ENCODE peak calls at places on chromosomes 11 and 22, in six cellular contexts. C is stimulated activated CD4-positive, alpha-beta T cell treated with anti-CD3 and anti-CD28 coated beads, Interleukin-15, amount 100 ng/mL, for 1 hour; F is GM06990; G is IMR-90; W is HTR-8/SVneo; Q is frontal cortex. V is an unnamed sample.

GRCh38 chr11:34157163-34157562 is 51.7 kb downstream of the NAT10 start:
- DNase-seq in F (no peak), W (no peak), Q (no peak), C (no peak), G (no peak), V (no peak)

GRCh38 chr11:76579047-76579751 is 91.3 kb downstream of the LRRC32 start:
- DNase-seq in Q (no peak), F (no peak), W (no peak), G (no peak), C (no peak), V (peak; percentile 80)

GRCh38 chr11:61129608-61130523 is 27.6 kb downstream of the CD5 start:
- DNase-seq in Q (peak; percentile 98), C (peak; percentile 83), G (peak; percentile 93), F (peak; percentile 84), W (peak; percentile 94), V (peak; percentile 90)

GRCh38 chr22:45125198-45125597 is 38.5 kb upstream of the NUP50 start:
- DNase-seq in C (no peak), Q (peak; percentile 21), W (no peak), F (no peak), G (peak; percentile 94), V (peak; percentile 61)

GRCh38 chr11:115720537-115721308 is 216.5 kb upstream of the CADM1 start:
- DNase-seq in C (no peak), Q (no peak), G (no peak), F (no peak), W (no peak), V (peak; percentile 14)

GRCh38 chr11:27678242-27678641 is 22.0 kb downstream of the BDNF start:
- DNase-seq in G (peak; percentile 87), F (no peak), Q (no peak), C (no peak), W (no peak), V (no peak)

GRCh38 chr22:49858827-49859226 is 5.2 kb downstream of the ZBED4 start:
- DNase-seq in F (no peak), Q (no peak), G (no peak), C (no peak), W (no peak), V (no peak)

GRCh38 chr11:87392665-87393064 is 354.9 kb downstream of the TMEM135 start:
- DNase-seq in Q (no peak), C (no peak), G (no peak), W (no peak), F (no peak), V (no peak)

GRCh38 chr11:125123947-125124633 is 12.7 kb upstream of the TMEM218 start:
- DNase-seq in W (peak; percentile 51), G (peak; percentile 32), Q (no peak), F (peak; percentile 22), C (no peak), V (peak; percentile 66)

GRCh38 chr22:31661851-31662667 is at the start of gene PISD:
- DNase-seq in C (peak; percentile 90), W (peak; percentile 86), G (peak; percentile 91), F (peak; percentile 96), Q (peak; percentile 95), V (peak; percentile 96)

GRCh38 chr11:67482275-67482735 is 521 bp upstream of the AIP start:
- DNase-seq in W (no peak), Q (no peak), C (no peak), G (no peak), F (no peak), V (no peak)

GRCh38 chr11:111541209-111542061 is 915 bp downstream of the LAYN start:
- DNase-seq in W (peak; percentile 84), F (no peak), G (peak; percentile 92), C (no peak), Q (peak; percentile 61), V (peak; percentile 36)

GRCh38 chr11:57207160-57207559 is 25.4 kb downstream of the LRRC55 start:
- DNase-seq in C (no peak), Q (no peak), W (no peak), F (no peak), G (no peak), V (no peak)

GRCh38 chr22:47354668-47355387 is 592.4 kb downstream of the TBC1D22A start:
- DNase-seq in W (no peak), C (no peak), G (no peak), Q (no peak), F (no peak), V (no peak)

GRCh38 chr11:2533642-2534115 is 88.9 kb downstream of the KCNQ1 start:
- DNase-seq in Q (no peak), C (no peak), W (peak; percentile 92), F (peak; percentile 41), G (peak; percentile 91), V (peak; percentile 75)

GRCh38 chr11:113519989-113520613 is 44.9 kb upstream of the DRD2 start:
- DNase-seq in G (no peak), F (no peak), Q (no peak), C (no peak), W (no peak), V (no peak)

GRCh38 chr11:72758690-72759389 is 6.6 kb upstream of the ARAP1 start:
- DNase-seq in Q (no peak), F (no peak), W (no peak), G (peak; percentile 96), C (no peak), V (peak; percentile 62)

GRCh38 chr11:12137938-12138731 is 27.7 kb downstream of the MICAL2 start:
- DNase-seq in G (peak; percentile 98), F (no peak), W (no peak), Q (peak; percentile 36), C (no peak), V (peak; percentile 78)

GRCh38 chr11:108224908-108225786 is 2.3 kb downstream of the ATM start:
- DNase-seq in W (no peak), Q (no peak), C (no peak), F (peak; percentile 61), G (no peak), V (no peak)

GRCh38 chr11:34588701-34589100 is 32.2 kb upstream of the EHF start:
- DNase-seq in C (no peak), Q (no peak), W (no peak), G (no peak), F (no peak), V (no peak)

GRCh38 chr22:37674951-37675929 is at the start of gene LGALS1:
- DNase-seq in F (peak; percentile 86), C (peak; percentile 31), Q (peak; percentile 78), G (peak; percentile 97), W (peak; percentile 84), V (peak; percentile 98)

GRCh38 chr22:46613606-46613997 is 6.6 kb upstream of the GRAMD4 start:
- DNase-seq in W (no peak), Q (no peak), C (no peak), G (no peak), F (peak; percentile 59), V (no peak)

GRCh38 chr22:30325724-30326703 is 727 bp downstream of the TBC1D10A start:
- DNase-seq in Q (no peak), C (no peak), G (no peak), F (no peak), W (no peak), V (peak; percentile 35)

GRCh38 chr11:47376183-47376542 is 2.2 kb downstream of the SPI1 start:
- DNase-seq in F (no peak), G (no peak), C (no peak), Q (no peak), W (no peak), V (no peak)

GRCh38 chr22:41501209-41501608 is 32.3 kb downstream of the ACO2 start:
- DNase-seq in G (no peak), W (no peak), F (no peak), Q (no peak), C (no peak), V (no peak)

GRCh38 chr11:30016588-30017363 is at the start of gene KCNA4:
- DNase-seq in F (no peak), G (no peak), Q (peak; percentile 58), C (no peak), W (no peak), V (peak; percentile 53)

GRCh38 chr11:2884424-2884815 is 1.2 kb downstream of the CDKN1C start:
- DNase-seq in C (no peak), G (no peak), Q (no peak), W (peak; percentile 51), F (no peak), V (peak; percentile 68)

GRCh38 chr22:49937758-49938564 is 19.5 kb downstream of the CRELD2 start:
- DNase-seq in W (no peak), G (no peak), Q (no peak), F (no peak), C (no peak), V (no peak)

GRCh38 chr11:31761636-31762035 is 49.5 kb downstream of the PAX6 start:
- DNase-seq in G (no peak), F (no peak), Q (no peak), W (no peak), C (no peak), V (no peak)

GRCh38 chr22:31055322-31056159 is 25.6 kb upstream of the SMTN start:
- DNase-seq in W (peak; percentile 59), G (peak; percentile 99), F (no peak), C (no peak), Q (peak; percentile 53), V (peak; percentile 99)

GRCh38 chr11:75186999-75187398 is 36.1 kb downstream of the SLCO2B1 start:
- DNase-seq in C (no peak), G (no peak), F (no peak), Q (no peak), W (no peak), V (no peak)

GRCh38 chr11:102449651-102450570 is 2.7 kb downstream of the TMEM123 start:
- DNase-seq in G (no peak), C (no peak), W (no peak), Q (no peak), F (no peak), V (no peak)

GRCh38 chr22:30250713-30251267 is 4.2 kb upstream of the LIF start:
- DNase-seq in W (no peak), Q (no peak), F (no peak), G (peak; percentile 86), C (no peak), V (no peak)

GRCh38 chr11:1825039-1825740 is 9.6 kb upstream of the SYT8 start:
- DNase-seq in C (no peak), G (no peak), F (no peak), W (no peak), Q (no peak), V (peak; percentile 52)

GRCh38 chr11:9664276-9665171 is 647 bp downstream of the SWAP70 start:
- DNase-seq in W (peak; percentile 28), F (peak; percentile 62), G (peak; percentile 34), Q (peak; percentile 32), C (peak; percentile 3), V (peak; percentile 68)

GRCh38 chr11:128054323-128054910 is 532.9 kb downstream of the ETS1 start:
- DNase-seq in Q (no peak), C (no peak), W (no peak), G (peak; percentile 47), F (no peak), V (no peak)

GRCh38 chr11:116336540-116336939 is 436.2 kb downstream of the BUD13 start:
- DNase-seq in Q (no peak), G (no peak), W (no peak), F (no peak), C (no peak), V (no peak)